ENCODE peak calls at places on chromosomes 16 and 17, in ten cellular contexts. One of them, this sample, is unnamed.
A peak's percentile ranks its signal among the peaks of the same experiment; 100 is the strongest.

GRCh38 chr17:67531291-67531690 is 154.2 kb downstream of the PITPNC1 start:
- DNase-seq in AG09319: no peak
- DNase-seq in IMR-90: no peak
- DNase-seq in mucosa of descending colon: peak; percentile 36
- DNase-seq in WTC11: peak; percentile 30
- DNase-seq in GM13977: peak; percentile 83
- DNase-seq in A549: no peak
- DNase-seq in type B pancreatic cell: no peak
- DNase-seq in fibroblast of villous mesenchyme: peak; percentile 45
- DNase-seq in nephron progenitor cell: no peak
- DNase-seq in this sample: no peak

GRCh38 chr16:25060920-25061319 is 45.8 kb upstream of the ARHGAP17 start:
- DNase-seq in AG09319: no peak
- DNase-seq in nephron progenitor cell: no peak
- DNase-seq in IMR-90: peak; percentile 31
- DNase-seq in WTC11: no peak
- DNase-seq in A549: no peak
- DNase-seq in fibroblast of villous mesenchyme: peak; percentile 99
- DNase-seq in GM13977: no peak
- DNase-seq in mucosa of descending colon: no peak
- DNase-seq in type B pancreatic cell: no peak
- DNase-seq in this sample: no peak

GRCh38 chr16:26877421-26877820 is 189.3 kb upstream of the C16orf82 start:
- DNase-seq in IMR-90: no peak
- DNase-seq in fibroblast of villous mesenchyme: no peak
- DNase-seq in GM13977: no peak
- DNase-seq in WTC11: no peak
- DNase-seq in AG09319: no peak
- DNase-seq in type B pancreatic cell: no peak
- DNase-seq in nephron progenitor cell: no peak
- DNase-seq in A549: no peak
- DNase-seq in mucosa of descending colon: no peak
- DNase-seq in this sample: no peak

GRCh38 chr17:33511670-33512069 is 218.6 kb upstream of the ASIC2 start:
- DNase-seq in AG09319: no peak
- DNase-seq in WTC11: no peak
- DNase-seq in A549: no peak
- DNase-seq in IMR-90: no peak
- DNase-seq in type B pancreatic cell: no peak
- DNase-seq in GM13977: no peak
- DNase-seq in mucosa of descending colon: no peak
- DNase-seq in fibroblast of villous mesenchyme: no peak
- DNase-seq in nephron progenitor cell: no peak
- DNase-seq in this sample: no peak

GRCh38 chr17:50925296-50925891 is 59.2 kb upstream of the TOB1 start:
- DNase-seq in IMR-90: no peak
- DNase-seq in WTC11: no peak
- DNase-seq in GM13977: no peak
- DNase-seq in mucosa of descending colon: no peak
- DNase-seq in type B pancreatic cell: no peak
- DNase-seq in fibroblast of villous mesenchyme: no peak
- DNase-seq in A549: no peak
- DNase-seq in nephron progenitor cell: no peak
- DNase-seq in AG09319: no peak
- DNase-seq in this sample: no peak

GRCh38 chr17:65694601-65695000 is 133.2 kb upstream of the AXIN2 start:
- DNase-seq in IMR-90: no peak
- DNase-seq in nephron progenitor cell: no peak
- DNase-seq in GM13977: no peak
- DNase-seq in type B pancreatic cell: no peak
- DNase-seq in WTC11: no peak
- DNase-seq in AG09319: no peak
- DNase-seq in fibroblast of villous mesenchyme: peak; percentile 76
- DNase-seq in mucosa of descending colon: no peak
- DNase-seq in A549: no peak
- DNase-seq in this sample: no peak

GRCh38 chr16:48358419-48358818 is 26.8 kb downstream of the SIAH1 start:
- DNase-seq in WTC11: no peak
- DNase-seq in fibroblast of villous mesenchyme: no peak
- DNase-seq in A549: no peak
- DNase-seq in mucosa of descending colon: no peak
- DNase-seq in nephron progenitor cell: no peak
- DNase-seq in AG09319: no peak
- DNase-seq in GM13977: no peak
- DNase-seq in type B pancreatic cell: no peak
- DNase-seq in IMR-90: no peak
- DNase-seq in this sample: no peak

GRCh38 chr17:31535581-31535981 is 144.1 kb downstream of the RAB11FIP4 start:
- DNase-seq in mucosa of descending colon: no peak
- DNase-seq in A549: no peak
- DNase-seq in WTC11: no peak
- DNase-seq in GM13977: peak; percentile 88
- DNase-seq in IMR-90: no peak
- DNase-seq in fibroblast of villous mesenchyme: no peak
- DNase-seq in nephron progenitor cell: no peak
- DNase-seq in AG09319: no peak
- DNase-seq in type B pancreatic cell: no peak
- DNase-seq in this sample: no peak

GRCh38 chr16:22898874-22899348 is 84.9 kb downstream of the HS3ST2 start:
- DNase-seq in fibroblast of villous mesenchyme: peak; percentile 71
- DNase-seq in AG09319: peak; percentile 1
- DNase-seq in GM13977: peak; percentile 24
- DNase-seq in nephron progenitor cell: peak; percentile 90
- DNase-seq in type B pancreatic cell: peak; percentile 75
- DNase-seq in mucosa of descending colon: peak; percentile 73
- DNase-seq in IMR-90: peak; percentile 56
- DNase-seq in WTC11: peak; percentile 91
- DNase-seq in A549: peak; percentile 33
- DNase-seq in this sample: peak; percentile 75

GRCh38 chr16:47565454-47565853 is 104.3 kb downstream of the PHKB start:
- DNase-seq in nephron progenitor cell: no peak
- DNase-seq in type B pancreatic cell: no peak
- DNase-seq in fibroblast of villous mesenchyme: peak; percentile 71
- DNase-seq in WTC11: no peak
- DNase-seq in AG09319: no peak
- DNase-seq in GM13977: no peak
- DNase-seq in A549: no peak
- DNase-seq in IMR-90: peak; percentile 66
- DNase-seq in mucosa of descending colon: peak; percentile 33
- DNase-seq in this sample: no peak

GRCh38 chr17:60817187-60817586 is 139.5 kb downstream of the BCAS3 start:
- DNase-seq in fibroblast of villous mesenchyme: peak; percentile 87
- DNase-seq in type B pancreatic cell: no peak
- DNase-seq in AG09319: peak; percentile 90
- DNase-seq in IMR-90: peak; percentile 94
- DNase-seq in nephron progenitor cell: no peak
- DNase-seq in A549: no peak
- DNase-seq in GM13977: no peak
- DNase-seq in WTC11: no peak
- DNase-seq in mucosa of descending colon: no peak
- DNase-seq in this sample: no peak

GRCh38 chr17:34135841-34136240 is 119.2 kb upstream of the CCL2 start:
- DNase-seq in A549: no peak
- DNase-seq in AG09319: no peak
- DNase-seq in WTC11: no peak
- DNase-seq in IMR-90: no peak
- DNase-seq in mucosa of descending colon: no peak
- DNase-seq in type B pancreatic cell: no peak
- DNase-seq in GM13977: no peak
- DNase-seq in fibroblast of villous mesenchyme: no peak
- DNase-seq in nephron progenitor cell: no peak
- DNase-seq in this sample: no peak

GRCh38 chr17:27244481-27245223 is 49.3 kb upstream of the WSB1 start:
- DNase-seq in nephron progenitor cell: peak; percentile 23
- DNase-seq in fibroblast of villous mesenchyme: peak; percentile 99
- DNase-seq in type B pancreatic cell: no peak
- DNase-seq in A549: no peak
- DNase-seq in IMR-90: peak; percentile 96
- DNase-seq in AG09319: peak; percentile 88
- DNase-seq in WTC11: peak; percentile 55
- DNase-seq in GM13977: no peak
- DNase-seq in mucosa of descending colon: peak; percentile 46
- DNase-seq in this sample: no peak

DNA sequence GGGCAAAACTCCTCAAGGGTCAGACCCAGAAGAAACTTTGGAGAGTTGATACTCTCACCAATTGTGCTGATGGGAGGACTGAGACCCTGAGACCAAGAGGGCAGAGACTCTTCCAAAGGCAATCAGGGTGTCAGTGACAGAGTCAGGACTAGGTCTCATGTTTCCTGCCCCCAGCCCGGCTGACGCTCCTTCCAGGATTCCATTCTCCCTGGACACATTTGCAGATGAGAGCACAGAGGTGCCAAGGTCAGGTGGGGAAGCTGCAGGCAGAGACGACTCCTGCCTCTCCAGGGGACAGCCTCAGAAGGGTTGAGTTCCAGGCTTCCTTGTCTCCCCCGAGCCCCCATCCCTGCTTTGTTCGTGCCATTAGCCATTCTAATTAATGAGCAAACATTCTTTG is 174.1 kb downstream of the WSCD1 start:
- DNase-seq in A549: no peak
- DNase-seq in WTC11: no peak
- DNase-seq in fibroblast of villous mesenchyme: no peak
- DNase-seq in type B pancreatic cell: peak; percentile 56
- DNase-seq in AG09319: no peak
- DNase-seq in nephron progenitor cell: peak; percentile 15
- DNase-seq in mucosa of descending colon: no peak
- DNase-seq in GM13977: no peak
- DNase-seq in IMR-90: no peak
- DNase-seq in this sample: no peak
- TF ChIP-seq CTCF in A549: no peak
- TF ChIP-seq CTCF in WTC11: no peak
- TF ChIP-seq CTCF in fibroblast of villous mesenchyme: no peak
- TF ChIP-seq CTCF in type B pancreatic cell: no peak
- TF ChIP-seq CTCF in AG09319: no peak
- TF ChIP-seq CTCF in nephron progenitor cell: no peak
- TF ChIP-seq CTCF in mucosa of descending colon: no peak
- TF ChIP-seq CTCF in GM13977: no peak
- TF ChIP-seq CTCF in IMR-90: no peak
- TF ChIP-seq CTCF in this sample: no peak

GRCh38 chr17:56630202-56630601 is 36.7 kb downstream of the NOG start:
- DNase-seq in type B pancreatic cell: no peak
- DNase-seq in IMR-90: no peak
- DNase-seq in A549: no peak
- DNase-seq in WTC11: no peak
- DNase-seq in nephron progenitor cell: no peak
- DNase-seq in mucosa of descending colon: no peak
- DNase-seq in GM13977: no peak
- DNase-seq in fibroblast of villous mesenchyme: no peak
- DNase-seq in AG09319: no peak
- DNase-seq in this sample: no peak
- TF ChIP-seq CTCF in type B pancreatic cell: no peak
- TF ChIP-seq CTCF in IMR-90: no peak
- TF ChIP-seq CTCF in A549: no peak
- TF ChIP-seq CTCF in WTC11: no peak
- TF ChIP-seq CTCF in nephron progenitor cell: no peak
- TF ChIP-seq CTCF in mucosa of descending colon: no peak
- TF ChIP-seq CTCF in GM13977: no peak
- TF ChIP-seq CTCF in fibroblast of villous mesenchyme: no peak
- TF ChIP-seq CTCF in AG09319: no peak
- TF ChIP-seq CTCF in this sample: no peak

GRCh38 chr17:80427366-80428282 is 12.7 kb downstream of the ENDOV start:
- DNase-seq in AG09319: no peak
- DNase-seq in A549: no peak
- DNase-seq in mucosa of descending colon: no peak
- DNase-seq in IMR-90: no peak
- DNase-seq in type B pancreatic cell: no peak
- DNase-seq in nephron progenitor cell: no peak
- DNase-seq in fibroblast of villous mesenchyme: no peak
- DNase-seq in GM13977: no peak
- DNase-seq in WTC11: no peak
- DNase-seq in this sample: no peak

GRCh38 chr17:80424878-80425765 is 10.2 kb downstream of the ENDOV start:
- DNase-seq in fibroblast of villous mesenchyme: no peak
- DNase-seq in mucosa of descending colon: no peak
- DNase-seq in type B pancreatic cell: no peak
- DNase-seq in GM13977: no peak
- DNase-seq in AG09319: no peak
- DNase-seq in nephron progenitor cell: no peak
- DNase-seq in IMR-90: no peak
- DNase-seq in A549: no peak
- DNase-seq in WTC11: no peak
- DNase-seq in this sample: no peak

GRCh38 chr17:80428363-80428762 is 13.4 kb downstream of the ENDOV start:
- DNase-seq in type B pancreatic cell: no peak
- DNase-seq in AG09319: no peak
- DNase-seq in mucosa of descending colon: no peak
- DNase-seq in WTC11: no peak
- DNase-seq in fibroblast of villous mesenchyme: no peak
- DNase-seq in nephron progenitor cell: no peak
- DNase-seq in IMR-90: no peak
- DNase-seq in A549: no peak
- DNase-seq in GM13977: no peak
- DNase-seq in this sample: no peak

GRCh38 chr17:80425835-80426426 is 11.0 kb downstream of the ENDOV start:
- DNase-seq in A549: no peak
- DNase-seq in WTC11: no peak
- DNase-seq in fibroblast of villous mesenchyme: no peak
- DNase-seq in type B pancreatic cell: no peak
- DNase-seq in IMR-90: no peak
- DNase-seq in AG09319: no peak
- DNase-seq in GM13977: no peak
- DNase-seq in mucosa of descending colon: no peak
- DNase-seq in nephron progenitor cell: no peak
- DNase-seq in this sample: no peak

DNA sequence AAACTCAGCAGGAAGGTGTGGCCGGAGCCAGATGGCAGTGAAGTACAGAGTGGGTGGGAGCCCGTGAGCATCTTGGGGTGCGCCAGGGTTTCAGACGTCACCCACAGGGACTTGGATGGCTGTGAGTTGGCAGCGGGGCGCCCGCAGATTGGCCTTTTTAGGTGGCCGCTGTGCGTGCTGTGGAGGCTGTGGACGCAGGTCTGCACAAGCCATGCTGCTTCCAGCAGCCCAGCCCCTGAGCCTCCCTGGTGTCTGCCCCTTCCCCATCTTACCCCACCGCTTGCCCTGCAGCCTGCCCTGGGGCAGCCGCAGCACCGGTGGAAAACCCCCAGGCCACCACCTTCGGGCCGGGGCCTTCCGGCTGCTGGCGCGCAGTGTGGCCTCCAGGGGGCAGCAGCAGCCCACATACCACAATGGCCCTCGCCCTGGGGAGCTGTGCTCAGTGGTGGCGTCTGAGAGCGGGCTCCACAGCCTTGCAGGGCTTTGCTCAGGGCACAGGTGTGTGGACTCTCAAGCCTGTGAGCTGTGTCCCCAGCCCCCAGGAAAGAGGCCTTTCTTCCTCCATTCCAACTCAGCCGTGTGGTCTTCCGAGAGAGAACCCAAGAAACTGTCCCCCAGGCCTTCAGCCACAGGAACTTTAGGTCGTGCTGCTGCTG is 11.8 kb downstream of the ENDOV start:
- DNase-seq in type B pancreatic cell: peak; percentile 89
- DNase-seq in mucosa of descending colon: peak; percentile 86
- DNase-seq in nephron progenitor cell: peak; percentile 90
- DNase-seq in A549: peak; percentile 95
- DNase-seq in IMR-90: peak; percentile 50
- DNase-seq in WTC11: peak; percentile 93
- DNase-seq in AG09319: peak; percentile 10
- DNase-seq in fibroblast of villous mesenchyme: peak; percentile 50
- DNase-seq in GM13977: peak; percentile 97
- DNase-seq in this sample: peak; percentile 85
- TF ChIP-seq CTCF in type B pancreatic cell: peak; percentile 99
- TF ChIP-seq CTCF in mucosa of descending colon: peak; percentile 97
- TF ChIP-seq CTCF in nephron progenitor cell: peak; percentile 94
- TF ChIP-seq CTCF in A549: peak; percentile 98
- TF ChIP-seq CTCF in IMR-90: peak; percentile 94
- TF ChIP-seq CTCF in WTC11: peak; percentile 93
- TF ChIP-seq CTCF in AG09319: peak; percentile 94
- TF ChIP-seq CTCF in fibroblast of villous mesenchyme: peak; percentile 95
- TF ChIP-seq CTCF in GM13977: peak; percentile 99
- TF ChIP-seq CTCF in this sample: peak; percentile 95

GRCh38 chr16:56255904-56256303 is 64.6 kb downstream of the GNAO1 start:
- DNase-seq in type B pancreatic cell: no peak
- DNase-seq in WTC11: no peak
- DNase-seq in GM13977: no peak
- DNase-seq in fibroblast of villous mesenchyme: no peak
- DNase-seq in A549: no peak
- DNase-seq in mucosa of descending colon: no peak
- DNase-seq in IMR-90: no peak
- DNase-seq in AG09319: no peak
- DNase-seq in nephron progenitor cell: no peak
- DNase-seq in this sample: no peak
- TF ChIP-seq CTCF in type B pancreatic cell: no peak
- TF ChIP-seq CTCF in WTC11: no peak
- TF ChIP-seq CTCF in GM13977: no peak
- TF ChIP-seq CTCF in fibroblast of villous mesenchyme: no peak
- TF ChIP-seq CTCF in A549: no peak
- TF ChIP-seq CTCF in mucosa of descending colon: no peak
- TF ChIP-seq CTCF in IMR-90: no peak
- TF ChIP-seq CTCF in AG09319: no peak
- TF ChIP-seq CTCF in nephron progenitor cell: no peak
- TF ChIP-seq CTCF in this sample: no peak

This sample was measured in progenitor cell of endocrine pancreas.